ENCODE peak calls at places on chromosomes 3 and 15, in four cellular contexts. One of them, this sample, is unnamed.

GRCh38 chr3:10766049-10766705 is 49.9 kb upstream of the SLC6A11 start:
- DNase-seq in activated CD4-positive, alpha-beta T cell treated with anti-CD3 and anti-CD28 coated beads for 1 hour: no peak
- DNase-seq in LoVo: no peak
- DNase-seq in breast epithelium: no peak
- DNase-seq in this sample: no peak

GRCh38 chr3:127037971-127038446 is 55.1 kb downstream of the PLXNA1 start:
- DNase-seq in LoVo: no peak
- DNase-seq in activated CD4-positive, alpha-beta T cell treated with anti-CD3 and anti-CD28 coated beads for 1 hour: no peak
- DNase-seq in breast epithelium: no peak
- DNase-seq in this sample: no peak

GRCh38 chr15:60674704-60675405 is 195.9 kb upstream of the ICE2 start:
- DNase-seq in LoVo: no peak
- DNase-seq in activated CD4-positive, alpha-beta T cell treated with anti-CD3 and anti-CD28 coated beads for 1 hour: no peak
- DNase-seq in breast epithelium: no peak
- DNase-seq in this sample: no peak

GRCh38 chr3:25585361-25586166 is 79.1 kb downstream of the TOP2B start:
- DNase-seq in activated CD4-positive, alpha-beta T cell treated with anti-CD3 and anti-CD28 coated beads for 1 hour: no peak
- DNase-seq in breast epithelium: no peak
- DNase-seq in LoVo: no peak
- DNase-seq in this sample: no peak

GRCh38 chr3:131386429-131386926 is 4.9 kb downstream of the NUDT16 start:
- DNase-seq in activated CD4-positive, alpha-beta T cell treated with anti-CD3 and anti-CD28 coated beads for 1 hour: no peak
- DNase-seq in breast epithelium: no peak
- DNase-seq in LoVo: no peak
- DNase-seq in this sample: peak

GRCh38 chr15:98876461-98877369 is 130.9 kb downstream of the PGPEP1L start:
- DNase-seq in LoVo: no peak
- DNase-seq in activated CD4-positive, alpha-beta T cell treated with anti-CD3 and anti-CD28 coated beads for 1 hour: no peak
- DNase-seq in breast epithelium: no peak
- DNase-seq in this sample: no peak

GRCh38 chr15:96887730-96888129 is 557.2 kb downstream of the NR2F2 start:
- DNase-seq in LoVo: peak
- DNase-seq in breast epithelium: no peak
- DNase-seq in activated CD4-positive, alpha-beta T cell treated with anti-CD3 and anti-CD28 coated beads for 1 hour: no peak
- DNase-seq in this sample: no peak

GRCh38 chr3:179929091-179929529 is 107.6 kb downstream of the PEX5L start:
- DNase-seq in breast epithelium: no peak
- DNase-seq in LoVo: peak
- DNase-seq in activated CD4-positive, alpha-beta T cell treated with anti-CD3 and anti-CD28 coated beads for 1 hour: peak
- DNase-seq in this sample: peak

GRCh38 chr3:64438837-64439236 is 213.6 kb upstream of the PRICKLE2 start:
- DNase-seq in LoVo: no peak
- DNase-seq in breast epithelium: no peak
- DNase-seq in activated CD4-positive, alpha-beta T cell treated with anti-CD3 and anti-CD28 coated beads for 1 hour: no peak
- DNase-seq in this sample: no peak

GRCh38 chr3:196207833-196208607 is 3.2 kb downstream of the ZDHHC19 start:
- DNase-seq in LoVo: peak
- DNase-seq in activated CD4-positive, alpha-beta T cell treated with anti-CD3 and anti-CD28 coated beads for 1 hour: peak
- DNase-seq in breast epithelium: no peak
- DNase-seq in this sample: peak

GRCh38 chr3:130826516-130826915 is 67.4 kb upstream of the ATP2C1 start:
- DNase-seq in breast epithelium: no peak
- DNase-seq in LoVo: peak
- DNase-seq in activated CD4-positive, alpha-beta T cell treated with anti-CD3 and anti-CD28 coated beads for 1 hour: no peak
- DNase-seq in this sample: no peak

GRCh38 chr15:62455441-62455921 is 290.4 kb upstream of the C2CD4B start:
- DNase-seq in breast epithelium: no peak
- DNase-seq in LoVo: no peak
- DNase-seq in activated CD4-positive, alpha-beta T cell treated with anti-CD3 and anti-CD28 coated beads for 1 hour: no peak
- DNase-seq in this sample: no peak

GRCh38 chr15:74983725-74984231 is 11.6 kb upstream of the SCAMP5 start:
- DNase-seq in LoVo: peak
- DNase-seq in activated CD4-positive, alpha-beta T cell treated with anti-CD3 and anti-CD28 coated beads for 1 hour: no peak
- DNase-seq in breast epithelium: no peak
- DNase-seq in this sample: no peak

GRCh38 chr15:79025201-79025600 is 65.4 kb downstream of the RASGRF1 start:
- DNase-seq in LoVo: no peak
- DNase-seq in breast epithelium: no peak
- DNase-seq in activated CD4-positive, alpha-beta T cell treated with anti-CD3 and anti-CD28 coated beads for 1 hour: no peak
- DNase-seq in this sample: peak